ENCODE peak calls at places on chromosomes 4 and X, in five cellular contexts. E, Y, H, K and M are unnamed samples.

GRCh38 chr4:60805500-60806313 is 394.4 kb upstream of the ADGRL3 start:
- DNase-seq in E (no peak), Y (no peak), H (peak; percentile 6), K (no peak), M (no peak)

GRCh38 chr4:91826186-91826585 is 477.6 kb upstream of the GRID2 start:
- DNase-seq in E (no peak), Y (no peak), H (no peak), K (no peak), M (no peak)

GRCh38 chrX:54452920-54453319 is 12.7 kb downstream of the TSR2 start:
- DNase-seq in E (no peak), Y (no peak), H (no peak), K (no peak), M (no peak)

GRCh38 chr4:75514949-75515612 is 808 bp downstream of the THAP6 start:
- DNase-seq in E (peak; percentile 46), Y (no peak), H (no peak), K (peak; percentile 25), M (no peak)

GRCh38 chrX:108070891-108071290 is 20.5 kb downstream of the PSMD10 start:
- DNase-seq in E (no peak), Y (no peak), H (no peak), K (no peak), M (no peak)

GRCh38 chrX:88988796-88989195 is 241.8 kb downstream of the CPXCR1 start:
- DNase-seq in E (no peak), Y (no peak), H (no peak), K (no peak), M (no peak)

GRCh38 chrX:40470830-40471429 is 109.8 kb upstream of the ATP6AP2 start:
- DNase-seq in E (no peak), Y (no peak), H (no peak), K (no peak), M (no peak)

GRCh38 chr4:80029364-80029763 is 43.7 kb downstream of the ANTXR2 start:
- DNase-seq in E (no peak), Y (no peak), H (no peak), K (no peak), M (no peak)

GRCh38 chr4:129966175-129966574 is 870.2 kb downstream of the C4orf33 start:
- DNase-seq in E (no peak), Y (no peak), H (no peak), K (no peak), M (no peak)

GRCh38 chr4:106444557-106444956 is 76.0 kb upstream of the GIMD1 start:
- DNase-seq in E (no peak), Y (no peak), H (no peak), K (no peak), M (no peak)

GRCh38 chr4:71460368-71460767 is 121.5 kb downstream of the SLC4A4 start:
- DNase-seq in E (no peak), Y (no peak), H (no peak), K (peak; percentile 31), M (no peak)

GRCh38 chr4:85591361-85592098 is 116.6 kb downstream of the ARHGAP24 start:
- DNase-seq in E (no peak), Y (no peak), H (no peak), K (no peak), M (no peak)

GRCh38 chr4:25448379-25449109 is 71.5 kb downstream of the ANAPC4 start:
- DNase-seq in E (no peak), Y (no peak), H (no peak), K (no peak), M (no peak)

GRCh38 chrX:138711399-138712347 is at the start of gene FGF13:
- DNase-seq in E (no peak), Y (peak; percentile 25), H (peak; percentile 46), K (no peak), M (peak; percentile 13)

GRCh38 chr4:142703694-142704309 is 142.3 kb downstream of the INPP4B start:
- DNase-seq in E (peak; percentile 77), Y (no peak), H (no peak), K (no peak), M (no peak)

GRCh38 chr4:186624951-186625350 is 69.6 kb upstream of the MTNR1A start:
- DNase-seq in E (no peak), Y (no peak), H (no peak), K (no peak), M (no peak)

GRCh38 chrX:109732319-109732779 is 708 bp downstream of the ACSL4 start:
- DNase-seq in E (peak; percentile 11), Y (no peak), H (peak; percentile 22), K (no peak), M (peak; percentile 23)

GRCh38 chr4:43048570-43048969 is 156.1 kb downstream of the GRXCR1 start:
- DNase-seq in E (no peak), Y (no peak), H (no peak), K (no peak), M (no peak)

GRCh38 chr4:336893-337142 is 796 bp upstream of the ZNF141 start:
- DNase-seq in E (no peak), Y (no peak), H (no peak), K (no peak), M (no peak)

GRCh38 chrX:32408389-32408788 is 803.0 kb downstream of the DMD start:
- DNase-seq in E (peak; percentile 19), Y (no peak), H (peak; percentile 4), K (no peak), M (no peak)

GRCh38 chr4:115950806-115951205 is 837.4 kb upstream of the NDST4 start:
- DNase-seq in E (no peak), Y (no peak), H (no peak), K (no peak), M (no peak)

GRCh38 chr4:10344824-10345223 is 112.4 kb downstream of the ZNF518B start:
- DNase-seq in E (no peak), Y (no peak), H (no peak), K (no peak), M (no peak)

GRCh38 chrX:154542723-154543424 is 3.8 kb downstream of the G6PD start:
- DNase-seq in E (no peak), Y (no peak), H (no peak), K (no peak), M (no peak)

GRCh38 chrX:45623266-45623665 is 422.6 kb upstream of the DIPK2B start:
- DNase-seq in E (no peak), Y (peak; percentile 37), H (no peak), K (no peak), M (no peak)

GRCh38 chr4:43990968-43991367 is 457.6 kb downstream of the KCTD8 start:
- DNase-seq in E (no peak), Y (no peak), H (no peak), K (no peak), M (no peak)

GRCh38 chr4:74394476-74395136 is 29.7 kb downstream of the EREG start:
- DNase-seq in E (no peak), Y (no peak), H (no peak), K (peak; percentile 69), M (no peak)